ENCODE peak calls at places on chromosomes 5 and 9, in ten cellular contexts. One of them, this sample, is unnamed.

GRCh38 chr9:32828861-32829260 is 45.5 kb downstream of the TMEM215 start:
- DNase-seq in stimulated activated naive CD8-positive, alpha-beta T cell treated with anti-CD3 and anti-CD28 coated beads, Interleukin-15, Interleukin-2, amounts not matched to agents 100 U/mL and 50 U/mL, for 24 hours: no peak
- DNase-seq in A172: no peak
- DNase-seq in chondrocyte: no peak
- DNase-seq in upper lobe of right lung: no peak
- DNase-seq in SW480: no peak
- DNase-seq in neuronal stem cell: no peak
- DNase-seq in AG09319: no peak
- DNase-seq in COLO829: no peak
- DNase-seq in NCI-H345: no peak
- DNase-seq in this sample: no peak

GRCh38 chr9:129476821-129477611 is 143.9 kb downstream of the C9orf50 start:
- DNase-seq in chondrocyte: peak
- DNase-seq in AG09319: no peak
- DNase-seq in NCI-H345: no peak
- DNase-seq in neuronal stem cell: no peak
- DNase-seq in COLO829: no peak
- DNase-seq in upper lobe of right lung: no peak
- DNase-seq in stimulated activated naive CD8-positive, alpha-beta T cell treated with anti-CD3 and anti-CD28 coated beads, Interleukin-15, Interleukin-2, amounts not matched to agents 100 U/mL and 50 U/mL, for 24 hours: no peak
- DNase-seq in SW480: peak
- DNase-seq in A172: peak
- DNase-seq in this sample: no peak

GRCh38 chr5:61332369-61332745 is 299 bp downstream of the ZSWIM6 start:
- DNase-seq in SW480: no peak
- DNase-seq in COLO829: no peak
- DNase-seq in stimulated activated naive CD8-positive, alpha-beta T cell treated with anti-CD3 and anti-CD28 coated beads, Interleukin-15, Interleukin-2, amounts not matched to agents 100 U/mL and 50 U/mL, for 24 hours: peak
- DNase-seq in NCI-H345: peak
- DNase-seq in neuronal stem cell: peak
- DNase-seq in A172: no peak
- DNase-seq in AG09319: no peak
- DNase-seq in upper lobe of right lung: peak
- DNase-seq in chondrocyte: no peak
- DNase-seq in this sample: peak

GRCh38 chr9:94801242-94801641 is 74.7 kb downstream of the AOPEP start:
- DNase-seq in upper lobe of right lung: no peak
- DNase-seq in SW480: no peak
- DNase-seq in chondrocyte: no peak
- DNase-seq in stimulated activated naive CD8-positive, alpha-beta T cell treated with anti-CD3 and anti-CD28 coated beads, Interleukin-15, Interleukin-2, amounts not matched to agents 100 U/mL and 50 U/mL, for 24 hours: no peak
- DNase-seq in NCI-H345: no peak
- DNase-seq in A172: no peak
- DNase-seq in COLO829: no peak
- DNase-seq in AG09319: no peak
- DNase-seq in neuronal stem cell: no peak
- DNase-seq in this sample: no peak

GRCh38 chr5:143418140-143418866 is 14.8 kb upstream of the NR3C1 start:
- DNase-seq in SW480: no peak
- DNase-seq in chondrocyte: no peak
- DNase-seq in A172: no peak
- DNase-seq in COLO829: no peak
- DNase-seq in neuronal stem cell: no peak
- DNase-seq in NCI-H345: no peak
- DNase-seq in upper lobe of right lung: no peak
- DNase-seq in stimulated activated naive CD8-positive, alpha-beta T cell treated with anti-CD3 and anti-CD28 coated beads, Interleukin-15, Interleukin-2, amounts not matched to agents 100 U/mL and 50 U/mL, for 24 hours: no peak
- DNase-seq in AG09319: no peak
- DNase-seq in this sample: no peak

GRCh38 chr9:94625835-94626234 is 13.5 kb downstream of the FBP1 start:
- DNase-seq in chondrocyte: no peak
- DNase-seq in A172: no peak
- DNase-seq in SW480: no peak
- DNase-seq in upper lobe of right lung: no peak
- DNase-seq in COLO829: no peak
- DNase-seq in neuronal stem cell: no peak
- DNase-seq in AG09319: no peak
- DNase-seq in stimulated activated naive CD8-positive, alpha-beta T cell treated with anti-CD3 and anti-CD28 coated beads, Interleukin-15, Interleukin-2, amounts not matched to agents 100 U/mL and 50 U/mL, for 24 hours: no peak
- DNase-seq in NCI-H345: no peak
- DNase-seq in this sample: no peak

GRCh38 chr5:38101897-38102296 is 156.5 kb upstream of the EGFLAM start:
- DNase-seq in NCI-H345: no peak
- DNase-seq in A172: no peak
- DNase-seq in chondrocyte: no peak
- DNase-seq in stimulated activated naive CD8-positive, alpha-beta T cell treated with anti-CD3 and anti-CD28 coated beads, Interleukin-15, Interleukin-2, amounts not matched to agents 100 U/mL and 50 U/mL, for 24 hours: no peak
- DNase-seq in upper lobe of right lung: no peak
- DNase-seq in neuronal stem cell: no peak
- DNase-seq in COLO829: no peak
- DNase-seq in AG09319: no peak
- DNase-seq in SW480: no peak
- DNase-seq in this sample: no peak

GRCh38 chr9:114069476-114070187 is 8.5 kb downstream of the AMBP start:
- DNase-seq in chondrocyte: peak
- DNase-seq in NCI-H345: no peak
- DNase-seq in A172: no peak
- DNase-seq in SW480: no peak
- DNase-seq in COLO829: no peak
- DNase-seq in neuronal stem cell: no peak
- DNase-seq in upper lobe of right lung: peak
- DNase-seq in stimulated activated naive CD8-positive, alpha-beta T cell treated with anti-CD3 and anti-CD28 coated beads, Interleukin-15, Interleukin-2, amounts not matched to agents 100 U/mL and 50 U/mL, for 24 hours: no peak
- DNase-seq in AG09319: no peak
- DNase-seq in this sample: no peak

GRCh38 chr5:38193015-38193581 is 65.3 kb upstream of the EGFLAM start:
- DNase-seq in stimulated activated naive CD8-positive, alpha-beta T cell treated with anti-CD3 and anti-CD28 coated beads, Interleukin-15, Interleukin-2, amounts not matched to agents 100 U/mL and 50 U/mL, for 24 hours: peak
- DNase-seq in NCI-H345: peak
- DNase-seq in upper lobe of right lung: peak
- DNase-seq in COLO829: peak
- DNase-seq in chondrocyte: no peak
- DNase-seq in SW480: peak
- DNase-seq in AG09319: peak
- DNase-seq in neuronal stem cell: peak
- DNase-seq in A172: peak
- DNase-seq in this sample: peak

GRCh38 chr5:147576646-147577535 is 67.0 kb upstream of the DPYSL3 start:
- DNase-seq in COLO829: no peak
- DNase-seq in A172: peak
- DNase-seq in neuronal stem cell: no peak
- DNase-seq in stimulated activated naive CD8-positive, alpha-beta T cell treated with anti-CD3 and anti-CD28 coated beads, Interleukin-15, Interleukin-2, amounts not matched to agents 100 U/mL and 50 U/mL, for 24 hours: peak
- DNase-seq in NCI-H345: peak
- DNase-seq in SW480: peak
- DNase-seq in upper lobe of right lung: peak
- DNase-seq in chondrocyte: no peak
- DNase-seq in AG09319: no peak
- DNase-seq in this sample: no peak

GRCh38 chr9:106893088-106893487 is 30.1 kb downstream of the ZNF462 start:
- DNase-seq in NCI-H345: no peak
- DNase-seq in A172: peak
- DNase-seq in neuronal stem cell: no peak
- DNase-seq in chondrocyte: no peak
- DNase-seq in SW480: peak
- DNase-seq in COLO829: peak
- DNase-seq in upper lobe of right lung: no peak
- DNase-seq in AG09319: no peak
- DNase-seq in stimulated activated naive CD8-positive, alpha-beta T cell treated with anti-CD3 and anti-CD28 coated beads, Interleukin-15, Interleukin-2, amounts not matched to agents 100 U/mL and 50 U/mL, for 24 hours: no peak
- DNase-seq in this sample: no peak

GRCh38 chr9:94553029-94553938 is 1.6 kb upstream of the PCAT7 start:
- DNase-seq in AG09319: no peak
- DNase-seq in A172: peak
- DNase-seq in SW480: peak
- DNase-seq in upper lobe of right lung: no peak
- DNase-seq in COLO829: no peak
- DNase-seq in neuronal stem cell: no peak
- DNase-seq in stimulated activated naive CD8-positive, alpha-beta T cell treated with anti-CD3 and anti-CD28 coated beads, Interleukin-15, Interleukin-2, amounts not matched to agents 100 U/mL and 50 U/mL, for 24 hours: no peak
- DNase-seq in NCI-H345: no peak
- DNase-seq in chondrocyte: no peak
- DNase-seq in this sample: peak

GRCh38 chr9:120151806-120152205 is 428.2 kb downstream of the CDK5RAP2 start:
- DNase-seq in upper lobe of right lung: no peak
- DNase-seq in COLO829: no peak
- DNase-seq in AG09319: no peak
- DNase-seq in neuronal stem cell: peak
- DNase-seq in stimulated activated naive CD8-positive, alpha-beta T cell treated with anti-CD3 and anti-CD28 coated beads, Interleukin-15, Interleukin-2, amounts not matched to agents 100 U/mL and 50 U/mL, for 24 hours: no peak
- DNase-seq in NCI-H345: no peak
- DNase-seq in A172: no peak
- DNase-seq in chondrocyte: no peak
- DNase-seq in SW480: no peak
- DNase-seq in this sample: peak